ENCODE peak calls at places on chromosomes 13 and 19, in six cellular contexts. One of them, this sample, is unnamed.

GRCh38 chr19:29850482-29850881 is 38.7 kb downstream of the CCNE1 start:
- DNase-seq in stromal cell of bone marrow: no peak
- DNase-seq in A673: no peak
- DNase-seq in CD4-positive, alpha-beta T cell: no peak
- DNase-seq in COLO829: no peak
- DNase-seq in amniotic epithelial cell: no peak
- DNase-seq in this sample: no peak

GRCh38 chr19:4089400-4089908 is 22.8 kb upstream of the ZBTB7A start:
- DNase-seq in stromal cell of bone marrow: no peak
- DNase-seq in A673: no peak
- DNase-seq in CD4-positive, alpha-beta T cell: no peak
- DNase-seq in COLO829: no peak
- DNase-seq in amniotic epithelial cell: no peak
- DNase-seq in this sample: no peak

GRCh38 chr19:47240996-47241918 is 10.3 kb upstream of the BBC3 start:
- DNase-seq in stromal cell of bone marrow: no peak
- DNase-seq in A673: peak
- DNase-seq in CD4-positive, alpha-beta T cell: peak
- DNase-seq in COLO829: peak
- DNase-seq in amniotic epithelial cell: peak
- DNase-seq in this sample: peak

GRCh38 chr13:43154839-43155238 is 131.5 kb downstream of the DNAJC15 start:
- DNase-seq in stromal cell of bone marrow: no peak
- DNase-seq in A673: no peak
- DNase-seq in CD4-positive, alpha-beta T cell: no peak
- DNase-seq in COLO829: no peak
- DNase-seq in amniotic epithelial cell: no peak
- DNase-seq in this sample: no peak

GRCh38 chr19:1621574-1621973 is 16.3 kb upstream of the UQCR11 start:
- DNase-seq in stromal cell of bone marrow: no peak
- DNase-seq in A673: no peak
- DNase-seq in CD4-positive, alpha-beta T cell: no peak
- DNase-seq in COLO829: no peak
- DNase-seq in amniotic epithelial cell: no peak
- DNase-seq in this sample: no peak

GRCh38 chr19:54481326-54481930 is 8.3 kb upstream of the CDC42EP5 start:
- DNase-seq in stromal cell of bone marrow: no peak
- DNase-seq in A673: peak
- DNase-seq in CD4-positive, alpha-beta T cell: no peak
- DNase-seq in COLO829: no peak
- DNase-seq in amniotic epithelial cell: peak
- DNase-seq in this sample: no peak

GRCh38 chr19:28221736-28222135 is 991.2 kb downstream of the UQCRFS1 start:
- DNase-seq in stromal cell of bone marrow: no peak
- DNase-seq in A673: no peak
- DNase-seq in CD4-positive, alpha-beta T cell: no peak
- DNase-seq in COLO829: no peak
- DNase-seq in amniotic epithelial cell: no peak
- DNase-seq in this sample: no peak

GRCh38 chr19:31152906-31153305 is 196.3 kb downstream of the TSHZ3 start:
- DNase-seq in stromal cell of bone marrow: no peak
- DNase-seq in A673: peak
- DNase-seq in CD4-positive, alpha-beta T cell: no peak
- DNase-seq in COLO829: no peak
- DNase-seq in amniotic epithelial cell: peak
- DNase-seq in this sample: no peak